ENCODE peak calls at places on chromosome 17, in nine cellular contexts. O is PC-3; Y is heart right ventricle; I is uterus; S is CD8-positive, alpha-beta memory T cell; Z is NCI-H82; D is osteocyte; E is H7; J is hippocampal formation. N is an unnamed sample.

GRCh38 chr17:81684442-81684911 is 666 bp downstream of the HGS start:
- DNase-seq in S (no peak), Z (no peak), E (peak; percentile 78), O (peak; percentile 85), I (no peak), D (no peak), Y (no peak), J (no peak), N (no peak)

GRCh38 chr17:78940241-78940640 is 15.1 kb upstream of the TIMP2 start:
- DNase-seq in Z (no peak), S (no peak), D (no peak), J (no peak), Y (no peak), E (no peak), I (no peak), O (no peak), N (no peak)

GRCh38 chr17:56678249-56679144 is 85.0 kb downstream of the NOG start:
- DNase-seq in Y (no peak), S (no peak), O (no peak), I (no peak), D (no peak), J (no peak), E (peak; percentile 69), Z (peak; percentile 81), N (no peak)

GRCh38 chr17:49971848-49972485 is 3.0 kb downstream of the DLX4 start:
- DNase-seq in O (no peak), S (no peak), J (no peak), D (no peak), Y (no peak), I (no peak), E (peak; percentile 83), Z (peak; percentile 64), N (no peak)

GRCh38 chr17:1322014-1322428 is 42.6 kb downstream of the TRARG1 start:
- DNase-seq in S (no peak), E (no peak), Z (no peak), D (no peak), I (no peak), J (no peak), O (no peak), Y (no peak), N (no peak)

GRCh38 chr17:55845385-55845784 is 94.5 kb downstream of the PCTP start:
- DNase-seq in Z (peak; percentile 64), Y (peak; percentile 51), O (no peak), I (peak; percentile 41), D (no peak), E (peak; percentile 85), S (no peak), J (no peak), N (peak; percentile 54)

GRCh38 chr17:918102-918740 is 61.4 kb downstream of the NXN start:
- DNase-seq in O (no peak), E (no peak), S (no peak), I (no peak), Z (no peak), D (no peak), J (no peak), Y (no peak), N (no peak)

GRCh38 chr17:30393911-30394867 is 15.5 kb downstream of the CPD start:
- DNase-seq in J (no peak), I (no peak), O (no peak), D (no peak), Y (no peak), Z (peak; percentile 71), E (no peak), S (no peak), N (no peak)

GRCh38 chr17:42403150-42403549 is 14.9 kb upstream of the STAT3 start:
- DNase-seq in S (no peak), Z (peak; percentile 66), Y (no peak), E (peak; percentile 83), J (no peak), O (no peak), I (no peak), D (no peak), N (no peak)

GRCh38 chr17:78125138-78125913 is 3.2 kb downstream of the TMC6 start:
- DNase-seq in I (no peak), O (no peak), J (no peak), Z (no peak), S (no peak), D (no peak), E (no peak), Y (peak; percentile 21), N (no peak)

GRCh38 chr17:75318615-75319222 is 29.5 kb upstream of the SLC25A19 start:
- DNase-seq in S (no peak), Y (no peak), Z (no peak), J (no peak), E (no peak), O (no peak), I (no peak), D (no peak), N (no peak)

GRCh38 chr17:76681222-76682137 is 29.3 kb downstream of the MXRA7 start:
- DNase-seq in E (peak; percentile 91), Z (peak; percentile 83), D (peak; percentile 90), O (peak; percentile 83), S (peak; percentile 62), Y (peak; percentile 68), J (peak; percentile 8), I (peak; percentile 76), N (peak; percentile 85)

GRCh38 chr17:75908201-75908600 is 3.5 kb upstream of the MRPL38 start:
- DNase-seq in Z (no peak), S (no peak), D (no peak), E (no peak), Y (peak; percentile 73), I (no peak), J (no peak), O (no peak), N (peak; percentile 84)

GRCh38 chr17:1126801-1127550 is 52.8 kb downstream of the ABR start:
- DNase-seq in S (no peak), E (no peak), Y (no peak), D (no peak), J (no peak), Z (no peak), O (no peak), I (no peak), N (no peak)

GRCh38 chr17:42118545-42118944 is 2.6 kb downstream of the KAT2A start:
- DNase-seq in S (no peak), J (no peak), E (peak; percentile 84), Y (no peak), D (no peak), I (no peak), Z (peak; percentile 59), O (no peak), N (peak; percentile 31)

GRCh38 chr17:74457146-74457819 is 9.2 kb upstream of the CD300A start:
- DNase-seq in I (peak; percentile 80), S (peak; percentile 49), E (peak; percentile 88), D (peak; percentile 90), O (peak; percentile 88), Z (peak; percentile 90), Y (peak; percentile 84), J (peak; percentile 32), N (peak; percentile 93)

GRCh38 chr17:68955181-68955841 is at the start of gene ABCA8:
- DNase-seq in Z (peak; percentile 23), E (no peak), I (peak; percentile 38), S (no peak), D (no peak), O (no peak), Y (no peak), J (peak; percentile 83), N (peak; percentile 62)

GRCh38 chr17:9242983-9243382 is 221.7 kb downstream of the NTN1 start:
- DNase-seq in J (no peak), S (no peak), Y (no peak), Z (no peak), O (no peak), I (no peak), E (no peak), D (no peak), N (peak; percentile 44)

GRCh38 chr17:39894681-39895376 is 23.6 kb downstream of the GSDMB start:
- DNase-seq in D (no peak), O (no peak), J (no peak), S (no peak), E (no peak), I (no peak), Y (no peak), Z (no peak), N (no peak)

GRCh38 chr17:61583242-61583641 is 7.8 kb downstream of the NACA2 start:
- DNase-seq in Y (no peak), E (no peak), D (no peak), I (no peak), Z (peak; percentile 72), J (no peak), O (peak; percentile 86), S (no peak), N (no peak)

GRCh38 chr17:56581635-56582605 is 11.6 kb upstream of the NOG start:
- DNase-seq in J (no peak), D (no peak), E (no peak), O (no peak), I (no peak), Z (peak; percentile 31), S (no peak), Y (no peak), N (no peak)

GRCh38 chr17:47720754-47721533 is 12.1 kb upstream of the TBX21 start:
- DNase-seq in Y (no peak), J (no peak), O (peak; percentile 88), E (peak; percentile 86), S (peak; percentile 55), I (no peak), Z (peak; percentile 70), D (no peak), N (no peak)

GRCh38 chr17:58577696-58578095 is 63.3 kb upstream of the MTMR4 start:
- DNase-seq in Y (peak; percentile 23), S (peak; percentile 22), O (peak; percentile 80), I (peak; percentile 26), E (peak; percentile 52), D (no peak), J (peak; percentile 95), Z (peak; percentile 84), N (peak; percentile 82)

GRCh38 chr17:34654871-34655270 is 75.5 kb downstream of the TMEM132E start:
- DNase-seq in J (no peak), S (no peak), O (no peak), D (no peak), I (no peak), Z (no peak), E (no peak), Y (no peak), N (no peak)

GRCh38 chr17:67244621-67245072 is 349 bp downstream of the HELZ start:
- DNase-seq in E (peak; percentile 74), S (no peak), I (peak; percentile 19), O (no peak), Y (no peak), J (no peak), D (no peak), Z (peak; percentile 58), N (peak; percentile 61)

GRCh38 chr17:45022655-45023339 is 28.6 kb downstream of the DCAKD start:
- DNase-seq in E (peak; percentile 68), J (no peak), I (no peak), Z (peak; percentile 99), D (no peak), S (no peak), Y (no peak), O (no peak), N (no peak)

GRCh38 chr17:74744349-74744713 is 4.1 kb upstream of the NHERF1 start:
- DNase-seq in I (no peak), D (no peak), E (no peak), J (no peak), Z (no peak), Y (no peak), S (no peak), O (no peak), N (no peak)